ENCODE peak calls at places on chromosomes 13 and 19, in nine cellular contexts. C is kidney epithelial cell, F is right atrium auricular region, L is transverse colon, S is PC-3, A is AG09309, U is GM12865, K is thoracic aorta, I is BJ. P is an unnamed sample.

GRCh38 chr13:95298169-95298940 is 2.9 kb downstream of the ABCC4 start:
- DNase-seq in C (no peak), F (no peak), L (no peak), S (no peak), A (no peak), U (no peak), K (no peak), I (no peak), P (no peak)

GRCh38 chr19:29552454-29553280 is 26.9 kb downstream of the VSTM2B start:
- DNase-seq in C (no peak), F (no peak), L (no peak), S (no peak), A (no peak), U (peak), K (no peak), I (no peak), P (no peak)

GRCh38 chr13:48400090-48400694 is 12.7 kb downstream of the LPAR6 start:
- DNase-seq in C (no peak), F (no peak), L (no peak), S (peak), A (no peak), U (no peak), K (no peak), I (no peak), P (no peak)

GRCh38 chr13:44903596-44903995 is 85.7 kb downstream of the NUFIP1 start:
- DNase-seq in C (no peak), F (peak), L (peak), S (no peak), A (peak), U (no peak), K (peak), I (peak), P (no peak)

GRCh38 chr19:46470376-46470775 is 987 bp downstream of the PNMA8A start:
- DNase-seq in C (no peak), F (no peak), L (no peak), S (no peak), A (no peak), U (no peak), K (no peak), I (no peak), P (no peak)

GRCh38 chr19:48837081-48837524 is 812 bp upstream of the HSD17B14 start:
- DNase-seq in C (no peak), F (peak), L (peak), S (peak), A (peak), U (peak), K (peak), I (peak), P (peak)

GRCh38 chr13:78540424-78540823 is 62.9 kb downstream of the POU4F1 start:
- DNase-seq in C (no peak), F (no peak), L (no peak), S (no peak), A (no peak), U (no peak), K (no peak), I (no peak), P (no peak)

GRCh38 chr19:4061178-4061682 is 5.5 kb downstream of the ZBTB7A start:
- DNase-seq in C (no peak), F (peak), L (peak), S (peak), A (no peak), U (peak), K (peak), I (no peak), P (no peak)

GRCh38 chr13:105063676-105064075 is 1471.8 kb downstream of the EFNB2 start:
- DNase-seq in C (no peak), F (no peak), L (no peak), S (peak), A (no peak), U (no peak), K (no peak), I (no peak), P (no peak)

GRCh38 chr13:90237852-90238251 is 1109.6 kb upstream of the MIR17HG start:
- DNase-seq in C (no peak), F (no peak), L (no peak), S (no peak), A (no peak), U (no peak), K (no peak), I (no peak), P (no peak)

GRCh38 chr13:102558029-102558428 is 38.8 kb upstream of the TPP2 start:
- DNase-seq in C (no peak), F (no peak), L (no peak), S (no peak), A (no peak), U (no peak), K (no peak), I (no peak), P (no peak)

GRCh38 chr13:71606818-71607217 is 260.2 kb downstream of the DACH1 start:
- DNase-seq in C (no peak), F (no peak), L (no peak), S (no peak), A (no peak), U (no peak), K (no peak), I (no peak), P (no peak)

GRCh38 chr19:12484011-12484370 is 625 bp downstream of the ZNF709 start:
- DNase-seq in C (no peak), F (no peak), L (no peak), S (no peak), A (no peak), U (no peak), K (no peak), I (no peak), P (no peak)

GRCh38 chr19:35037716-35038622 is 3.6 kb upstream of the HPN start:
- DNase-seq in C (no peak), F (no peak), L (no peak), S (no peak), A (no peak), U (peak), K (no peak), I (no peak), P (no peak)

GRCh38 chr13:112859817-112860190 is 109.2 kb upstream of the MCF2L start:
- DNase-seq in C (peak), F (no peak), L (no peak), S (peak), A (no peak), U (peak), K (no peak), I (no peak), P (no peak)

GRCh38 chr19:36009220-36009619 is 607 bp upstream of the SYNE4 start:
- DNase-seq in C (no peak), F (peak), L (peak), S (peak), A (no peak), U (peak), K (no peak), I (no peak), P (no peak)

GRCh38 chr13:37058801-37059135 is 720 bp downstream of the SUPT20H start:
- DNase-seq in C (no peak), F (no peak), L (no peak), S (no peak), A (no peak), U (no peak), K (no peak), I (peak), P (no peak)

GRCh38 chr13:98496239-98496668 is 80.7 kb downstream of the STK24 start:
- DNase-seq in C (no peak), F (peak), L (peak), S (no peak), A (no peak), U (no peak), K (no peak), I (no peak), P (no peak)

GRCh38 chr13:113864303-113864890 is 521 bp upstream of the GAS6 start:
- DNase-seq in C (no peak), F (no peak), L (no peak), S (no peak), A (no peak), U (no peak), K (no peak), I (no peak), P (no peak)

GRCh38 chr13:25525884-25526283 is 154.1 kb downstream of the ATP8A2 start:
- DNase-seq in C (no peak), F (no peak), L (no peak), S (no peak), A (no peak), U (peak), K (no peak), I (no peak), P (no peak)

GRCh38 chr19:8526345-8527062 is 12.5 kb upstream of the ZNF414 start:
- DNase-seq in C (peak), F (peak), L (peak), S (peak), A (no peak), U (peak), K (peak), I (peak), P (peak)

GRCh38 chr19:11098861-11099260 is 9.6 kb downstream of the LDLR start:
- DNase-seq in C (no peak), F (no peak), L (no peak), S (no peak), A (no peak), U (no peak), K (no peak), I (no peak), P (no peak)

GRCh38 chr13:97222934-97223710 is 989 bp downstream of the MBNL2 start:
- DNase-seq in C (no peak), F (no peak), L (no peak), S (peak), A (no peak), U (peak), K (no peak), I (no peak), P (no peak)

GRCh38 chr13:33937373-33938087 is 119.6 kb downstream of the RFC3 start:
- DNase-seq in C (peak), F (no peak), L (no peak), S (peak), A (no peak), U (no peak), K (no peak), I (no peak), P (no peak)

GRCh38 chr13:25213716-25214115 is 41.6 kb upstream of the AMER2 start:
- DNase-seq in C (no peak), F (no peak), L (no peak), S (peak), A (no peak), U (no peak), K (no peak), I (no peak), P (peak)

GRCh38 chr19:47853003-47853402 is 6.0 kb upstream of the TPRX2 start:
- DNase-seq in C (no peak), F (no peak), L (no peak), S (no peak), A (no peak), U (no peak), K (no peak), I (no peak), P (no peak)

GRCh38 chr19:27774337-27774736 is 1438.6 kb downstream of the UQCRFS1 start:
- DNase-seq in C (no peak), F (peak), L (no peak), S (peak), A (no peak), U (no peak), K (no peak), I (no peak), P (no peak)

GRCh38 chr13:25860862-25861261 is 191.0 kb downstream of the SHISA2 start:
- DNase-seq in C (no peak), F (no peak), L (no peak), S (peak), A (no peak), U (no peak), K (no peak), I (no peak), P (no peak)

GRCh38 chr13:101127741-101128353 is 288.5 kb downstream of the NALCN start:
- DNase-seq in C (no peak), F (no peak), L (no peak), S (peak), A (no peak), U (peak), K (no peak), I (no peak), P (peak)

GRCh38 chr13:76822691-76823267 is 63.4 kb downstream of the KCTD12 start:
- DNase-seq in C (no peak), F (no peak), L (no peak), S (peak), A (peak), U (peak), K (no peak), I (no peak), P (no peak)

GRCh38 chr13:98495627-98496238 is 81.2 kb downstream of the STK24 start:
- DNase-seq in C (no peak), F (no peak), L (no peak), S (no peak), A (no peak), U (no peak), K (no peak), I (no peak), P (no peak)

GRCh38 chr13:27130223-27131015 is 41.2 kb downstream of the USP12 start:
- DNase-seq in C (no peak), F (no peak), L (no peak), S (peak), A (peak), U (no peak), K (no peak), I (no peak), P (no peak)

GRCh38 chr19:12113121-12113520 is 27.0 kb downstream of the ZNF20 start:
- DNase-seq in C (no peak), F (no peak), L (no peak), S (no peak), A (no peak), U (no peak), K (no peak), I (no peak), P (no peak)

GRCh38 chr13:51825165-51825592 is 19.8 kb downstream of the TMEM272 start:
- DNase-seq in C (no peak), F (no peak), L (no peak), S (no peak), A (peak), U (peak), K (no peak), I (no peak), P (no peak)

GRCh38 chr19:49921871-49922755 is 6.9 kb upstream of the ATF5 start:
- DNase-seq in C (peak), F (no peak), L (no peak), S (peak), A (no peak), U (no peak), K (no peak), I (peak), P (no peak)

GRCh38 chr13:75219479-75220237 is 262.3 kb downstream of the TBC1D4 start:
- DNase-seq in C (no peak), F (peak), L (peak), S (peak), A (peak), U (peak), K (peak), I (no peak), P (no peak)

GRCh38 chr19:45825263-45825605 is 10.1 kb upstream of the RSPH6A start:
- DNase-seq in C (no peak), F (no peak), L (no peak), S (no peak), A (no peak), U (no peak), K (no peak), I (no peak), P (no peak)

GRCh38 chr13:105709181-105709580 is 826.3 kb downstream of the EFNB2 start:
- DNase-seq in C (no peak), F (no peak), L (no peak), S (no peak), A (no peak), U (no peak), K (no peak), I (no peak), P (no peak)

GRCh38 chr19:16564842-16565241 is 7.4 kb downstream of the SLC35E1 start:
- DNase-seq in C (no peak), F (no peak), L (no peak), S (peak), A (no peak), U (no peak), K (no peak), I (no peak), P (no peak)
- TF ChIP-seq CTCF in C (no peak), F (no peak), L (no peak), S (no peak), A (no peak), U (no peak), K (no peak), I (no peak), P (no peak)

GRCh38 chr13:28820099-28821051 is at the start of gene MTUS2:
- DNase-seq in C (no peak), F (no peak), L (no peak), S (no peak), A (no peak), U (peak), K (no peak), I (no peak), P (no peak)

GRCh38 chr13:28819046-28819747 is 942 bp upstream of the MTUS2 start:
- DNase-seq in C (no peak), F (no peak), L (no peak), S (peak), A (no peak), U (no peak), K (no peak), I (no peak), P (no peak)

GRCh38 chr13:28817204-28817603 is 2.9 kb upstream of the MTUS2 start:
- DNase-seq in C (no peak), F (no peak), L (no peak), S (no peak), A (no peak), U (no peak), K (no peak), I (no peak), P (no peak)

GRCh38 chr13:28822161-28822560 is 2.0 kb downstream of the MTUS2 start:
- DNase-seq in C (no peak), F (no peak), L (no peak), S (no peak), A (no peak), U (no peak), K (no peak), I (no peak), P (no peak)

DNA sequence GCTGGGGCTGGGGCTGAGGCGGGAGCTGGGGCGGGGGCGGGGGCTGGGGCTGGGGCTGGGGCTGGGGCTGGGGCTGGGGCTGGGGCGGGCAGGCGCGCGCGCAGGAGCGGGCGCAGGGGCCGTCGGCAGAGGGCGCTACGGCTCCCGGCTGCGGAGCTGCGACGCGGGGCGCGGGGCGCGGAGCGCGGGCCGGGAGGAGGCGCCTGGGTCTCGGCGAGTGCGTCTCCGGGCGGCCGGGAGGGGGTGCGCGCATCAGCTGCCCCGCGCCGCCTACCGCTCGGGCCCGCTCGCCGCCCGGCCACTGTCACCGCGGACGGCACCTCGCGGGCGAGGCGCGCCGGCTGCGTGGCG is 416 bp upstream of the MTUS2 start:
- DNase-seq in C (no peak), F (no peak), L (peak), S (peak), A (no peak), U (peak), K (no peak), I (no peak), P (no peak)
- H3K4me3 ChIP-seq in C (no peak), F (peak), L (peak), S (no peak), A (no peak), U (no peak), K (peak), I (no peak), P (no peak)

GRCh38 chr13:60134376-60134775 is 29.4 kb downstream of the DIAPH3 start:
- DNase-seq in C (no peak), F (no peak), L (no peak), S (no peak), A (no peak), U (peak), K (no peak), I (no peak), P (no peak)
- TF ChIP-seq CTCF in C (no peak), F (no peak), L (no peak), S (no peak), A (peak), U (no peak), K (no peak), I (peak), P (no peak)

GRCh38 chr19:6720369-6721112 is at the start of gene C3:
- DNase-seq in C (no peak), F (peak), L (no peak), S (no peak), A (no peak), U (no peak), K (no peak), I (no peak), P (no peak)
- H3K4me3 ChIP-seq in C (no peak), F (peak), L (no peak), S (no peak), A (no peak), U (peak), K (no peak), I (peak), P (no peak)

P was measured in HFF-Myc.